ENCODE peak calls at places on chromosome 18, in seven cellular contexts. G is endothelial cell; M is fibroblast of the aortic adventitia; N is foreskin fibroblast; Q is H9; E is cardiac fibroblast; Z is CD8-positive, alpha-beta T cell. X is an unnamed sample.

GRCh38 chr18:8084160-8084559 is 517.0 kb downstream of the PTPRM start:
- DNase-seq in G (peak), M (peak), N (peak), Q (peak), E (peak), Z (no peak), X (no peak)

GRCh38 chr18:47250415-47251046 is 929 bp downstream of the SKOR2 start:
- DNase-seq in G (no peak), M (no peak), N (no peak), Q (peak), E (no peak), Z (no peak), X (no peak)

GRCh38 chr18:59917422-59917821 is 17.6 kb downstream of the PMAIP1 start:
- DNase-seq in G (no peak), M (peak), N (peak), Q (no peak), E (peak), Z (no peak), X (no peak)

GRCh38 chr18:23879126-23879525 is 135.4 kb upstream of the TTC39C start:
- DNase-seq in G (no peak), M (no peak), N (no peak), Q (no peak), E (no peak), Z (no peak), X (no peak)

GRCh38 chr18:79962311-79962710 is 2.1 kb upstream of the HSBP1L1 start:
- DNase-seq in G (no peak), M (peak), N (peak), Q (no peak), E (no peak), Z (no peak), X (no peak)

GRCh38 chr18:55384551-55385275 is 203.3 kb downstream of the TCF4 start:
- DNase-seq in G (peak), M (peak), N (peak), Q (peak), E (peak), Z (no peak), X (no peak)

GRCh38 chr18:77100751-77101355 is 31.7 kb downstream of the MBP start:
- DNase-seq in G (no peak), M (peak), N (no peak), Q (no peak), E (peak), Z (no peak), X (no peak)

GRCh38 chr18:2168022-2168421 is 403.3 kb downstream of the METTL4 start:
- DNase-seq in G (no peak), M (no peak), N (no peak), Q (no peak), E (no peak), Z (no peak), X (no peak)

GRCh38 chr18:44508474-44508873 is 172.2 kb upstream of the SETBP1 start:
- DNase-seq in G (no peak), M (no peak), N (no peak), Q (no peak), E (no peak), Z (no peak), X (no peak)

GRCh38 chr18:52685316-52685715 is 345.3 kb downstream of the DCC start:
- DNase-seq in G (no peak), M (no peak), N (no peak), Q (no peak), E (no peak), Z (no peak), X (no peak)

GRCh38 chr18:10923671-10924070 is 225.7 kb downstream of the PIEZO2 start:
- DNase-seq in G (no peak), M (no peak), N (peak), Q (no peak), E (peak), Z (no peak), X (no peak)

GRCh38 chr18:7885763-7886295 is 318.7 kb downstream of the PTPRM start:
- DNase-seq in G (no peak), M (no peak), N (no peak), Q (no peak), E (peak), Z (no peak), X (no peak)

GRCh38 chr18:23106575-23106974 is 28.7 kb upstream of the CABLES1 start:
- DNase-seq in G (no peak), M (peak), N (peak), Q (no peak), E (peak), Z (no peak), X (no peak)

GRCh38 chr18:74331404-74331803 is 15.8 kb downstream of the C18orf63 start:
- DNase-seq in G (no peak), M (peak), N (peak), Q (no peak), E (peak), Z (no peak), X (no peak)

GRCh38 chr18:78671551-78671950 is 308.1 kb upstream of the SALL3 start:
- DNase-seq in G (no peak), M (no peak), N (no peak), Q (no peak), E (no peak), Z (no peak), X (no peak)

GRCh38 chr18:48834421-48835011 is 116.2 kb downstream of the SMAD7 start:
- DNase-seq in G (peak), M (peak), N (peak), Q (peak), E (peak), Z (peak), X (no peak)

GRCh38 chr18:34501553-34501952 is 208.5 kb upstream of the DTNA start:
- DNase-seq in G (no peak), M (no peak), N (no peak), Q (no peak), E (no peak), Z (no peak), X (no peak)

GRCh38 chr18:48956378-48956777 is 5.6 kb upstream of the SMAD7 start:
- DNase-seq in G (no peak), M (peak), N (peak), Q (no peak), E (peak), Z (no peak), X (no peak)

GRCh38 chr18:64886995-64887394 is 738.1 kb upstream of the LINC00305 start:
- DNase-seq in G (no peak), M (no peak), N (no peak), Q (no peak), E (no peak), Z (no peak), X (no peak)

GRCh38 chr18:5980721-5981120 is 85.4 kb upstream of the TMEM200C start:
- DNase-seq in G (no peak), M (no peak), N (no peak), Q (peak), E (no peak), Z (no peak), X (no peak)

GRCh38 chr18:55868909-55869308 is 280.9 kb upstream of the TCF4 start:
- DNase-seq in G (no peak), M (no peak), N (peak), Q (no peak), E (no peak), Z (no peak), X (no peak)

GRCh38 chr18:43160509-43160908 is 45.0 kb upstream of the RIT2 start:
- DNase-seq in G (no peak), M (peak), N (peak), Q (no peak), E (peak), Z (no peak), X (no peak)

GRCh38 chr18:37282386-37283037 is 283.1 kb downstream of the CELF4 start:
- DNase-seq in G (no peak), M (no peak), N (peak), Q (peak), E (no peak), Z (no peak), X (no peak)
- TF ChIP-seq CTCF in G (peak), M (no peak), N (peak), Q (peak), E (no peak), Z (no peak), X (peak)

DNA sequence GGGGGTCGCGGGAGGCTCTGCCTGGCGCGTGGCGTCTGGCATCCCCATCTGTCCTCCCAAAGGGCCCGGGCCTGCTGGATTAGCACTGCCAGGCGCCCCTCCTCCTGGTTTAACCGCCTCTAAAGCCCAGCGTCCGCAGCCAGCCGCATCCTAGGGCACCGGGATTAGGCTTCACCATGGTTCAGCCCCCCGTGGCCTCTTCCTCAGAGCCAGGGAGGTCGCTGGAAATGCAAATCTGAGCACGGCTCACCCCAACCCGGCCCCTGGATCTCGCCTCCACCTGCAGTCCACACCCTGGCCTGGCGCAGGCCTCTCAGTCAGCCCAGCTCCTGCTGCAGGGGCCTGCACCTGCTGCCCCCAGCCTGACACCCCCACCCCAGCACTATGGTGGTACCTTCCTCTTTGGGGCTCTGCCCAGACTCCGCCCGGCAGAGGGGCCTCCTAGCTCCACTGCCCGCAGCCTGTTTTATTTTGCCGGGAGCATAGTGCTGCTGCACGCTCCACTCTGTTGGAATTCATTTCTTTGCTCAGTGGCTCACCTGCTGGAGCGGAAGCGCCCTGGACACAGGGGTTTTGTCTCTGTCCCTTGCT is 13.2 kb downstream of the PRELID3A start:
- DNase-seq in G (peak), M (no peak), N (peak), Q (peak), E (no peak), Z (no peak), X (peak)
- TF ChIP-seq CTCF in G (no peak), M (no peak), N (no peak), Q (no peak), E (no peak), Z (no peak), X (no peak)

DNA sequence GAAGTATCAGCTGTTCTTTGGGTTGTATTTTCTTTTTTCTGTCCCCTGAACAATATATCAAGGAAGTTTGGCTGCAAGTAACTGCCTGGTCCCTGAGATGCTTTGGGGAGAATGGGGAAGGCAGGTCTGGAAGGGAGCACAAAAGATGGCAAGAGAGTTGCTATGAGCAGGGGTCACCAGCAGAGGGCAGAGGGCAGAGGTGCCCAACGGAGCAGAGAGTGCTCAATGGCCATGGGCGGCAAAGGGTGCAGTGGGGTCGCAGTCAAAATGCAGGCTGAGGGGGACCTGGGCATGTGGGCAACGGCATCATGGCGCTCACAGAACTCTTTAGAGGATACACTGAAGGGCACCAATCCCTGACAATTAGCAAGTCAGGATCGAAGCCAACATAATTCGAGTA is 107.7 kb upstream of the ATP8B1 start:
- DNase-seq in G (peak), M (no peak), N (no peak), Q (peak), E (no peak), Z (no peak), X (no peak)
- TF ChIP-seq CTCF in G (peak), M (peak), N (peak), Q (peak), E (peak), Z (no peak), X (peak)

DNA sequence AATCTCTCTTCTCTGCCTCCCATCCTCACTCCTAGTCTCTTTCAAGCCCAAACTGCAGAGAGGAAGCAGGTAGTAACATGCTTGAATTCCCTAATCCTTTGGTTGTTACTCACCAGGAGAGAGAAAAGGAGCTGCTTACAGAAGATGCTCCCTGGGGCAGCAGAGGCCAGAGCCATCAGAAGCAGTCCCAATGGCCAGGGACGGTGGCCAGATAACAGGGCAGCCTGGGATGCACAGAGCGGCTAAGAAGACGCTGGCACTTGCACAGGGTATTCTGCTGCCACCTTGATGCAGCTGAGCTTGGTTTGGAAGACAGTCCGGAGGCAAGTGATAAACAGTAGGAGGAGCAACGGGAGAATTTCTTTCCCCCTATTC is 250 bp downstream of the DSC1 start:
- DNase-seq in G (no peak), M (no peak), N (no peak), Q (no peak), E (no peak), Z (no peak), X (no peak)
- TF ChIP-seq CTCF in G (no peak), M (no peak), N (no peak), Q (no peak), E (no peak), Z (no peak), X (no peak)

DNA sequence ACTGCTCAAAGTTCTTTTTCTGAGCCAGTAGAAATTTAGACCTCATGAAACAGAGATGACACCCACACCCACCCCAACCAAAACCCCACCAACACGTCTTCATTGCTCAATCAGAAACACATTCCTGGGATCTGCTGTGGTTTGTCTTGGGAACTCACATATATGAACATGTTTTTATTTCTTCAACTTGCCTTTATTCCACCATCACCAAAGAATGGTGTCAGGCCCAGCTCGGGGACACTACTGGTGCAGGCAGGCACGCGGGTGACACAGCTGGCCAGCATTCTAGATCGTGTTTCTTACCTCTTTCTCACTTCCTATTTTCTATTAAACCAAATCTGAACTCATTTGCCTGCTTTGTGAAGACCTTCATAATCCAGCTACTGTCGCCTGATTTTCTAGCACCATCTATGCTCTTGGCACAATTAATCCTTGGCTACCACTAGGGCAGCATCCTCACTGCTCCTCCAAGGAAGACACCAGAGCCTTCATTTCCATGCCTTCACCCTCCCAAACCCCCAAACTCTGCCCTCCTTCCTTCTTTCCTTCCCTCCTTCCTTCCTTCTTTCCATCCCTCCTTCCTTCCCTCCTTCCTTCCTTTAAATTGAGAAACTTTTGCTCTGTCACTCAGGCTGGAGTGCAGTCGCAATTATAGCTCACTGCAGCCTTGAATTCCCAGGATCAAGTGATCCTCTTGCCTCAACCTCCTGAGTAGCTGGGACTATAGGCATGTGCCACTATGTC is 157.1 kb downstream of the BCL2 start:
- DNase-seq in G (no peak), M (peak), N (peak), Q (no peak), E (peak), Z (no peak), X (no peak)
- TF ChIP-seq CTCF in G (no peak), M (no peak), N (no peak), Q (no peak), E (no peak), Z (no peak), X (no peak)